ENCODE peak calls at places on chromosomes 16 and 17, in four cellular contexts. One of them, this sample, is unnamed.

GRCh38 chr17:42526031-42526444 is 10.0 kb upstream of the NAGLU start:
- DNase-seq in right lobe of liver: no peak
- DNase-seq in upper lobe of right lung: no peak
- DNase-seq in AG09309: no peak
- DNase-seq in this sample: no peak

GRCh38 chr17:64984776-64985521 is 65.7 kb upstream of the LRRC37A3 start:
- DNase-seq in right lobe of liver: no peak
- DNase-seq in AG09309: no peak
- DNase-seq in upper lobe of right lung: no peak
- DNase-seq in this sample: no peak

GRCh38 chr17:50693041-50693682 is 14.6 kb downstream of the ANKRD40 start:
- DNase-seq in AG09309: no peak
- DNase-seq in right lobe of liver: no peak
- DNase-seq in upper lobe of right lung: peak
- DNase-seq in this sample: no peak

GRCh38 chr17:4241535-4241934 is 22.2 kb downstream of the ANKFY1 start:
- DNase-seq in right lobe of liver: no peak
- DNase-seq in upper lobe of right lung: no peak
- DNase-seq in AG09309: no peak
- DNase-seq in this sample: no peak

GRCh38 chr17:69516225-69516624 is 101.7 kb downstream of the MAP2K6 start:
- DNase-seq in right lobe of liver: no peak
- DNase-seq in upper lobe of right lung: no peak
- DNase-seq in AG09309: no peak
- DNase-seq in this sample: no peak

GRCh38 chr16:47477680-47478079 is 16.5 kb downstream of the PHKB start:
- DNase-seq in upper lobe of right lung: no peak
- DNase-seq in AG09309: no peak
- DNase-seq in right lobe of liver: no peak
- DNase-seq in this sample: no peak

GRCh38 chr17:1398028-1398427 is 2.0 kb downstream of the YWHAE start:
- DNase-seq in upper lobe of right lung: no peak
- DNase-seq in right lobe of liver: no peak
- DNase-seq in AG09309: no peak
- DNase-seq in this sample: no peak

GRCh38 chr16:48911700-48912099 is 301.7 kb upstream of the N4BP1 start:
- DNase-seq in AG09309: no peak
- DNase-seq in right lobe of liver: no peak
- DNase-seq in upper lobe of right lung: no peak
- DNase-seq in this sample: no peak

GRCh38 chr16:85165781-85166180 is 53.5 kb upstream of the CIBAR2 start:
- DNase-seq in AG09309: no peak
- DNase-seq in upper lobe of right lung: no peak
- DNase-seq in right lobe of liver: no peak
- DNase-seq in this sample: no peak

GRCh38 chr17:3558603-3559269 is 1.1 kb upstream of the TRPV3 start:
- DNase-seq in AG09309: no peak
- DNase-seq in upper lobe of right lung: no peak
- DNase-seq in right lobe of liver: peak
- DNase-seq in this sample: no peak

GRCh38 chr16:3637371-3637923 is 17.0 kb upstream of the DNASE1 start:
- DNase-seq in right lobe of liver: no peak
- DNase-seq in upper lobe of right lung: no peak
- DNase-seq in AG09309: no peak
- DNase-seq in this sample: no peak

GRCh38 chr17:1455291-1455747 is 713 bp downstream of the CRK start:
- DNase-seq in right lobe of liver: peak
- DNase-seq in upper lobe of right lung: peak
- DNase-seq in AG09309: peak
- DNase-seq in this sample: no peak

GRCh38 chr17:20992416-20992815 is 50.4 kb downstream of the USP22 start:
- DNase-seq in AG09309: no peak
- DNase-seq in upper lobe of right lung: peak
- DNase-seq in right lobe of liver: no peak
- DNase-seq in this sample: no peak
- H3K4me3 ChIP-seq in AG09309: no peak
- H3K4me3 ChIP-seq in upper lobe of right lung: no peak
- H3K4me3 ChIP-seq in right lobe of liver: no peak
- H3K4me3 ChIP-seq in this sample: no peak

GRCh38 chr17:37301288-37301687 is 74.5 kb upstream of the C17orf78 start:
- DNase-seq in AG09309: no peak
- DNase-seq in right lobe of liver: no peak
- DNase-seq in upper lobe of right lung: no peak
- DNase-seq in this sample: peak

GRCh38 chr17:37294888-37295287 is 80.9 kb upstream of the C17orf78 start:
- DNase-seq in upper lobe of right lung: no peak
- DNase-seq in right lobe of liver: no peak
- DNase-seq in AG09309: no peak
- DNase-seq in this sample: no peak

GRCh38 chr17:37293770-37294169 is 82.0 kb upstream of the C17orf78 start:
- DNase-seq in upper lobe of right lung: no peak
- DNase-seq in right lobe of liver: no peak
- DNase-seq in AG09309: no peak
- DNase-seq in this sample: no peak

GRCh38 chr17:37300683-37301082 is 75.1 kb upstream of the C17orf78 start:
- DNase-seq in right lobe of liver: no peak
- DNase-seq in upper lobe of right lung: no peak
- DNase-seq in AG09309: no peak
- DNase-seq in this sample: no peak

DNA sequence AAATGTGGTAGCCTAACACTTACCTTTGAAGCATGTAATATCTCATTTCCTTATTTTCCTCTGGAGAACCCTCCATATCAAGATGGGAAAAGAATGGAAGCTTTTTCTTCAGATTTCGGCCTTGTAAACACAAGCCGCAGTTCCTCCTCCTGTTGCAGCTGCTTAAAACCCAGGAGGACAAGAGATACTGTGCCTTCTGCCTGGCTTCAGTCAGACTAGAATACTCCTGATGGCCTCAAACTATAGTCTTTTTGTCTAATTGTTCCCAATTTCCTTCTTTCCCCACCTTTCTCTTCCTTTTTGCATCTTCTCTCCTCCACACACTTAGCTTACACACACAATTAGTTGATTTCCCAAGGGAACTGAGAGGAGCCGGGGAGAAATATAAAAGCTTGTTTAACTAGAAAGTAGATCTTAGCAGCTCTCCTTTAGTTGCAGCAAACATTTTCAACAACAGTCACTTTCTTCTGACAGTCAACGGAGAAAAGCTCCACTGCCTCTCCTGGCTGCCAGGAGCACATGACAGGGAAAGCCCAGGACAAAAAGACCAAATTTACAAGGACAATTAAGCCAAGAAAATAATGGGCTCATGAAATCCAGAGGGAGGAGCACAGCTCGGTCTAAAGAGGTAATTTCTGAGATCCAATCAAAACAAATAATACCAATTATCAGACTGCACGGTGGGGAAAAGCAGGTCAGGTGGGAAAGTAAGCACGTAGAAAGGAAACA is 76.4 kb upstream of the C17orf78 start:
- DNase-seq in right lobe of liver: no peak
- DNase-seq in AG09309: no peak
- DNase-seq in upper lobe of right lung: no peak
- DNase-seq in this sample: no peak
- TF ChIP-seq CTCF in right lobe of liver: no peak
- TF ChIP-seq CTCF in AG09309: no peak
- TF ChIP-seq CTCF in upper lobe of right lung: no peak
- TF ChIP-seq CTCF in this sample: no peak

GRCh38 chr17:47942568-47942967 is 1.2 kb downstream of the PNPO start:
- DNase-seq in AG09309: no peak
- DNase-seq in upper lobe of right lung: no peak
- DNase-seq in right lobe of liver: no peak
- DNase-seq in this sample: no peak

GRCh38 chr17:47945529-47946508 is 4.4 kb downstream of the PNPO start:
- DNase-seq in upper lobe of right lung: no peak
- DNase-seq in AG09309: no peak
- DNase-seq in right lobe of liver: peak
- DNase-seq in this sample: no peak

GRCh38 chr17:47941246-47941997 is at the start of gene PNPO:
- DNase-seq in AG09309: peak
- DNase-seq in right lobe of liver: peak
- DNase-seq in upper lobe of right lung: peak
- DNase-seq in this sample: peak

GRCh38 chr17:47945080-47945479 is 3.7 kb downstream of the PNPO start:
- DNase-seq in upper lobe of right lung: no peak
- DNase-seq in AG09309: peak
- DNase-seq in right lobe of liver: no peak
- DNase-seq in this sample: no peak

DNA sequence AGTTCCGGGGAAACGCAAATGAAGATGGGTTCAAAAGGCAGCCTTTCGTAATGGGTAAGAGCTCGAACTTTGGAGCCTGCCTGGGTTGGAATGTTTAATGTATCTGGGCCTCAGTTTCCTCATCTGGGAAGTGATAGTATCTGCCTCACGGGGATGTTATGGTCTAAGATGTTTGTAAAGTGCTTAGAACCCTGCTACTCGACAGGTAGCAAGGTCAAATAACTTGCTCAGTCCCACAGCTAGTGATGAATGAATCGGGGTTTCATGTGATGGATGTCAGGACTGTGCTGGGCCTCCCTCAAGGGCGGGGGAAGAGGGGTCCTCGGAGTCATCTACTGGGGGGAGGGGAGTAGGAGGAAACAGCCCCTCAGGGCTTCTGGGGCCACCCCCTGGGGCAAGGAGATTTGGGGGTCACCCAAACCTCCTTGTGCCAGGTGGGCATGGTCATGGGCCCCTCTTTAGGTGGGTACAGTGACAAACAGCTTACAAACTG is 673 bp downstream of the PNPO start:
- DNase-seq in AG09309: no peak
- DNase-seq in right lobe of liver: no peak
- DNase-seq in upper lobe of right lung: no peak
- DNase-seq in this sample: no peak
- H3K4me3 ChIP-seq in AG09309: peak
- H3K4me3 ChIP-seq in right lobe of liver: peak
- H3K4me3 ChIP-seq in upper lobe of right lung: peak
- H3K4me3 ChIP-seq in this sample: peak

DNA sequence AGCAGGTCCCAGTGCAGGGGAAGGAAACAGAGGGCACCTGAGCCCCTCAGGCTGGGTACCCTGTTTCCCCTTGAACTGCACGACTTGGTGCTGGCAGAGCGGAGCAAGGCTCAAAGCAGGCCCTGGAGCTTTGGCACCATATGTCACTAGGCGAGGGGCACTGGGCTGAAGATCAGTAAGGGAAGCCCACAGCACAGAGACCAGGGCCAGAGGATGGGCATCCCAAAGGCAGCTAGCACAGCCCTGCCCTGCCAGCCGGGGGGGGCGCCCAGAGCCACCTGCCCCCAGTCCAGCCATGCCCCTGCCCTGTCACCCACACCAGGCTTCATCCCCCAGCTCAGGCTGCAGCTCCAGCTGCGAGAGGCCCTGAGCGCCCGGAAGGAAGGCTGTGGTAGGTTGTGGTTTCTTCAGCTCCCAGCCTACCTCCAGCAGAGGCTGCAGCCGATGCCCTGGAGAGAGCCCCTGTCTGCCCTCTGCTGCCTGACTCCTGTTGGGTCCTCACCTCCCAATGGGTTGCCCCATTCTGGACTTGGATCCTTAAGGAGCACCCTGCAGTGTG is 10.9 kb downstream of the NHERF1 start:
- DNase-seq in right lobe of liver: no peak
- DNase-seq in upper lobe of right lung: no peak
- DNase-seq in AG09309: no peak
- DNase-seq in this sample: no peak
- TF ChIP-seq CTCF in right lobe of liver: no peak
- TF ChIP-seq CTCF in upper lobe of right lung: no peak
- TF ChIP-seq CTCF in AG09309: no peak
- TF ChIP-seq CTCF in this sample: no peak

DNA sequence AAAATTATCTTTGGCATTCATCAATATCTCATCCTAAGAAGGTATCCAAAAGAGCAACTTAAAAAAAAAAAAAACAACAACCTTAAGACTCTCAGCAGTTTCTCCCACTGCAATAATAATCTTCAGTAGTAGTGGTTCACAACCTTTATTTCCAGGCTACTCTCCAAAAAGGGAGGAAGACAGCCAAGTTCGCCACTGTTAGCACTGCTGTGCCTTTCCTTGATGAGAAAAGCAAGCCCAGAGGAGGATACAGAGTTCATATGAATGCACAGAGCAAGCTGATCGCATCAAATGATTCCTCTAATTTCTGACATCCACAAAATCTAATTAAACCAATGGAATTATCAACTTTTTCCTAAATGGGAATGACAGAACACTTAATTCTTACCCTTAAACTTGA is 199.4 kb downstream of the AATF start:
- DNase-seq in AG09309: no peak
- DNase-seq in upper lobe of right lung: no peak
- DNase-seq in right lobe of liver: no peak
- DNase-seq in this sample: peak
- H3K4me3 ChIP-seq in AG09309: no peak
- H3K4me3 ChIP-seq in upper lobe of right lung: no peak
- H3K4me3 ChIP-seq in right lobe of liver: no peak
- H3K4me3 ChIP-seq in this sample: no peak

DNA sequence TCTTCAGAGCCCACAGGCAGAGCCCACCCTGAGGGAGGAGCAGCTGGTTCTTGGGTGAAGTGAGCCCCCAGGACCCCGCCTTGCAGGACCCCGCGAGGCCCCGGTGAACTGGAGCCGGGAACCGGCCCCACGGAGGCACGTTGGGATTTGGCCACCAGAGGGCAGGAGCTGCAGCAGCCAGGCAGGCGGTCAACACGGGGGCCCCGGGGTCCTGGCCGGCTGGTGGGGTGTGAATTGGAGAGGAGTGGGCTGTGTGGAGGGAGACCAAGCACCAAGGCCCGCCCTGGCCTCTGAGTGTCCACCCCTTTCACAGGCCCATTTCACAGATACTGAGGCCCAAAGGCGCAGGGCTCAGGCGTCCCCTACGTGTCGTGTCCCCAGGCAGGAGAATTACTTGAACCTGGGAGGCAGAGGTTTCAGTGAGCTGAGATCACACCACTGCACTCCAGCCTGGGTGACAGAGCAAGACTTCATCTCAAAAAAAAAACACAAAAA is 2.2 kb downstream of the DPEP1 start:
- DNase-seq in upper lobe of right lung: no peak
- DNase-seq in AG09309: no peak
- DNase-seq in right lobe of liver: peak
- DNase-seq in this sample: no peak
- TF ChIP-seq CTCF in upper lobe of right lung: peak
- TF ChIP-seq CTCF in AG09309: peak
- TF ChIP-seq CTCF in right lobe of liver: peak
- TF ChIP-seq CTCF in this sample: peak

This sample was measured in astrocyte of the cerebellum.